ENCODE peak calls at places on chromosomes 11 and 22, in nine cellular contexts. One of them, this sample, is unnamed.

GRCh38 chr11:7532395-7532794 is 18.6 kb downstream of the PPFIBP2 start:
- DNase-seq in lung: no peak
- DNase-seq in nephron progenitor cell: no peak
- DNase-seq in upper lobe of right lung: no peak
- DNase-seq in activated CD8-positive, alpha-beta T cell treated with anti-CD3 and anti-CD28 coated beads for 36 hours: no peak
- DNase-seq in thoracic aorta: no peak
- DNase-seq in gastrocnemius medialis: no peak
- DNase-seq in DND-41: no peak
- DNase-seq in right atrium auricular region: no peak
- DNase-seq in this sample: no peak

GRCh38 chr11:65524010-65524746 is 705 bp upstream of the SCYL1 start:
- DNase-seq in gastrocnemius medialis: no peak
- DNase-seq in lung: no peak
- DNase-seq in thoracic aorta: no peak
- DNase-seq in nephron progenitor cell: no peak
- DNase-seq in upper lobe of right lung: peak; percentile 83
- DNase-seq in activated CD8-positive, alpha-beta T cell treated with anti-CD3 and anti-CD28 coated beads for 36 hours: no peak
- DNase-seq in right atrium auricular region: no peak
- DNase-seq in DND-41: no peak
- DNase-seq in this sample: no peak

GRCh38 chr11:11533057-11533456 is 88.7 kb downstream of the GALNT18 start:
- DNase-seq in right atrium auricular region: no peak
- DNase-seq in gastrocnemius medialis: no peak
- DNase-seq in DND-41: no peak
- DNase-seq in nephron progenitor cell: no peak
- DNase-seq in upper lobe of right lung: no peak
- DNase-seq in lung: no peak
- DNase-seq in activated CD8-positive, alpha-beta T cell treated with anti-CD3 and anti-CD28 coated beads for 36 hours: no peak
- DNase-seq in thoracic aorta: no peak
- DNase-seq in this sample: no peak

GRCh38 chr11:65880844-65881421 is 1.3 kb downstream of the CTSW start:
- DNase-seq in upper lobe of right lung: no peak
- DNase-seq in right atrium auricular region: no peak
- DNase-seq in gastrocnemius medialis: no peak
- DNase-seq in nephron progenitor cell: no peak
- DNase-seq in lung: no peak
- DNase-seq in DND-41: no peak
- DNase-seq in thoracic aorta: no peak
- DNase-seq in activated CD8-positive, alpha-beta T cell treated with anti-CD3 and anti-CD28 coated beads for 36 hours: peak; percentile 56
- DNase-seq in this sample: no peak

GRCh38 chr22:37020192-37020479 is 594 bp downstream of the MPST start:
- DNase-seq in thoracic aorta: no peak
- DNase-seq in lung: no peak
- DNase-seq in activated CD8-positive, alpha-beta T cell treated with anti-CD3 and anti-CD28 coated beads for 36 hours: no peak
- DNase-seq in nephron progenitor cell: no peak
- DNase-seq in DND-41: no peak
- DNase-seq in gastrocnemius medialis: no peak
- DNase-seq in right atrium auricular region: no peak
- DNase-seq in upper lobe of right lung: no peak
- DNase-seq in this sample: no peak

GRCh38 chr11:66457826-66458225 is 8.9 kb upstream of the PELI3 start:
- DNase-seq in nephron progenitor cell: no peak
- DNase-seq in gastrocnemius medialis: no peak
- DNase-seq in lung: no peak
- DNase-seq in right atrium auricular region: no peak
- DNase-seq in thoracic aorta: no peak
- DNase-seq in upper lobe of right lung: no peak
- DNase-seq in activated CD8-positive, alpha-beta T cell treated with anti-CD3 and anti-CD28 coated beads for 36 hours: no peak
- DNase-seq in DND-41: no peak
- DNase-seq in this sample: no peak

GRCh38 chr11:1854949-1855885 is 2.3 kb downstream of the LSP1 start:
- DNase-seq in thoracic aorta: no peak
- DNase-seq in right atrium auricular region: no peak
- DNase-seq in upper lobe of right lung: no peak
- DNase-seq in lung: no peak
- DNase-seq in nephron progenitor cell: no peak
- DNase-seq in DND-41: no peak
- DNase-seq in gastrocnemius medialis: no peak
- DNase-seq in activated CD8-positive, alpha-beta T cell treated with anti-CD3 and anti-CD28 coated beads for 36 hours: peak; percentile 83
- DNase-seq in this sample: no peak

GRCh38 chr22:23182289-23183106 is 2.2 kb downstream of the BCR start:
- DNase-seq in DND-41: peak; percentile 10
- DNase-seq in upper lobe of right lung: no peak
- DNase-seq in nephron progenitor cell: peak; percentile 57
- DNase-seq in right atrium auricular region: no peak
- DNase-seq in thoracic aorta: no peak
- DNase-seq in lung: no peak
- DNase-seq in activated CD8-positive, alpha-beta T cell treated with anti-CD3 and anti-CD28 coated beads for 36 hours: peak; percentile 88
- DNase-seq in gastrocnemius medialis: peak; percentile 30
- DNase-seq in this sample: no peak

GRCh38 chr22:36879775-36880174 is 19.0 kb downstream of the NCF4 start:
- DNase-seq in lung: no peak
- DNase-seq in gastrocnemius medialis: no peak
- DNase-seq in upper lobe of right lung: no peak
- DNase-seq in activated CD8-positive, alpha-beta T cell treated with anti-CD3 and anti-CD28 coated beads for 36 hours: no peak
- DNase-seq in thoracic aorta: no peak
- DNase-seq in DND-41: no peak
- DNase-seq in right atrium auricular region: no peak
- DNase-seq in nephron progenitor cell: no peak
- DNase-seq in this sample: no peak

GRCh38 chr11:132202621-132203020 is 832.2 kb downstream of the NTM start:
- DNase-seq in gastrocnemius medialis: no peak
- DNase-seq in right atrium auricular region: no peak
- DNase-seq in lung: no peak
- DNase-seq in upper lobe of right lung: no peak
- DNase-seq in thoracic aorta: no peak
- DNase-seq in DND-41: no peak
- DNase-seq in activated CD8-positive, alpha-beta T cell treated with anti-CD3 and anti-CD28 coated beads for 36 hours: no peak
- DNase-seq in nephron progenitor cell: no peak
- DNase-seq in this sample: no peak

GRCh38 chr11:783581-784015 is 6.3 kb downstream of the CEND1 start:
- DNase-seq in activated CD8-positive, alpha-beta T cell treated with anti-CD3 and anti-CD28 coated beads for 36 hours: peak; percentile 49
- DNase-seq in thoracic aorta: peak; percentile 47
- DNase-seq in DND-41: no peak
- DNase-seq in gastrocnemius medialis: peak; percentile 90
- DNase-seq in upper lobe of right lung: peak; percentile 92
- DNase-seq in right atrium auricular region: peak; percentile 83
- DNase-seq in nephron progenitor cell: peak; percentile 88
- DNase-seq in lung: peak; percentile 84
- DNase-seq in this sample: no peak

GRCh38 chr22:46501701-46502100 is 35.7 kb downstream of the CELSR1 start:
- DNase-seq in DND-41: no peak
- DNase-seq in lung: no peak
- DNase-seq in activated CD8-positive, alpha-beta T cell treated with anti-CD3 and anti-CD28 coated beads for 36 hours: no peak
- DNase-seq in right atrium auricular region: no peak
- DNase-seq in gastrocnemius medialis: no peak
- DNase-seq in upper lobe of right lung: no peak
- DNase-seq in thoracic aorta: no peak
- DNase-seq in nephron progenitor cell: no peak
- DNase-seq in this sample: no peak

GRCh38 chr22:30605449-30606110 is 1.4 kb upstream of the TCN2 start:
- DNase-seq in nephron progenitor cell: peak; percentile 43
- DNase-seq in activated CD8-positive, alpha-beta T cell treated with anti-CD3 and anti-CD28 coated beads for 36 hours: peak; percentile 68
- DNase-seq in gastrocnemius medialis: no peak
- DNase-seq in thoracic aorta: no peak
- DNase-seq in lung: peak; percentile 63
- DNase-seq in upper lobe of right lung: no peak
- DNase-seq in DND-41: no peak
- DNase-seq in right atrium auricular region: peak; percentile 69
- DNase-seq in this sample: peak; percentile 40

GRCh38 chr11:78164471-78164870 is 24.0 kb downstream of the KCTD21 start:
- DNase-seq in DND-41: no peak
- DNase-seq in lung: no peak
- DNase-seq in right atrium auricular region: no peak
- DNase-seq in thoracic aorta: no peak
- DNase-seq in upper lobe of right lung: no peak
- DNase-seq in nephron progenitor cell: no peak
- DNase-seq in activated CD8-positive, alpha-beta T cell treated with anti-CD3 and anti-CD28 coated beads for 36 hours: no peak
- DNase-seq in gastrocnemius medialis: no peak
- DNase-seq in this sample: no peak

GRCh38 chr22:23856721-23857605 is 712 bp upstream of the SLC2A11 start:
- DNase-seq in upper lobe of right lung: peak; percentile 77
- DNase-seq in nephron progenitor cell: peak; percentile 61
- DNase-seq in right atrium auricular region: no peak
- DNase-seq in activated CD8-positive, alpha-beta T cell treated with anti-CD3 and anti-CD28 coated beads for 36 hours: peak; percentile 40
- DNase-seq in lung: no peak
- DNase-seq in gastrocnemius medialis: no peak
- DNase-seq in thoracic aorta: no peak
- DNase-seq in DND-41: no peak
- DNase-seq in this sample: no peak

GRCh38 chr22:44305888-44306287 is 6.9 kb downstream of the SHISAL1 start:
- DNase-seq in upper lobe of right lung: no peak
- DNase-seq in thoracic aorta: no peak
- DNase-seq in lung: no peak
- DNase-seq in nephron progenitor cell: no peak
- DNase-seq in gastrocnemius medialis: no peak
- DNase-seq in DND-41: no peak
- DNase-seq in activated CD8-positive, alpha-beta T cell treated with anti-CD3 and anti-CD28 coated beads for 36 hours: no peak
- DNase-seq in right atrium auricular region: no peak
- DNase-seq in this sample: no peak

GRCh38 chr11:76660533-76661305 is 9.8 kb downstream of the LRRC32 start:
- DNase-seq in upper lobe of right lung: peak; percentile 63
- DNase-seq in gastrocnemius medialis: no peak
- DNase-seq in lung: no peak
- DNase-seq in activated CD8-positive, alpha-beta T cell treated with anti-CD3 and anti-CD28 coated beads for 36 hours: no peak
- DNase-seq in thoracic aorta: no peak
- DNase-seq in right atrium auricular region: no peak
- DNase-seq in nephron progenitor cell: no peak
- DNase-seq in DND-41: no peak
- DNase-seq in this sample: no peak

GRCh38 chr11:34251640-34251980 is 106.2 kb downstream of the ABTB2 start:
- DNase-seq in lung: no peak
- DNase-seq in thoracic aorta: no peak
- DNase-seq in gastrocnemius medialis: no peak
- DNase-seq in activated CD8-positive, alpha-beta T cell treated with anti-CD3 and anti-CD28 coated beads for 36 hours: no peak
- DNase-seq in upper lobe of right lung: no peak
- DNase-seq in DND-41: no peak
- DNase-seq in nephron progenitor cell: no peak
- DNase-seq in right atrium auricular region: no peak
- DNase-seq in this sample: no peak

GRCh38 chr22:29167032-29167911 is 38.4 kb upstream of the EMID1 start:
- DNase-seq in right atrium auricular region: no peak
- DNase-seq in upper lobe of right lung: no peak
- DNase-seq in nephron progenitor cell: no peak
- DNase-seq in lung: no peak
- DNase-seq in activated CD8-positive, alpha-beta T cell treated with anti-CD3 and anti-CD28 coated beads for 36 hours: peak; percentile 89
- DNase-seq in DND-41: peak; percentile 97
- DNase-seq in gastrocnemius medialis: no peak
- DNase-seq in thoracic aorta: no peak
- DNase-seq in this sample: no peak

GRCh38 chr11:133947298-133947905 is 9.4 kb downstream of the IGSF9B start:
- DNase-seq in activated CD8-positive, alpha-beta T cell treated with anti-CD3 and anti-CD28 coated beads for 36 hours: peak; percentile 83
- DNase-seq in gastrocnemius medialis: no peak
- DNase-seq in lung: peak; percentile 36
- DNase-seq in upper lobe of right lung: peak; percentile 64
- DNase-seq in nephron progenitor cell: peak; percentile 81
- DNase-seq in DND-41: peak; percentile 62
- DNase-seq in thoracic aorta: no peak
- DNase-seq in right atrium auricular region: no peak
- DNase-seq in this sample: no peak
- TF ChIP-seq CTCF in activated CD8-positive, alpha-beta T cell treated with anti-CD3 and anti-CD28 coated beads for 36 hours: peak; percentile 39
- TF ChIP-seq CTCF in gastrocnemius medialis: peak; percentile 20
- TF ChIP-seq CTCF in lung: no peak
- TF ChIP-seq CTCF in upper lobe of right lung: peak; percentile 24
- TF ChIP-seq CTCF in nephron progenitor cell: peak; percentile 25
- TF ChIP-seq CTCF in DND-41: peak; percentile 69
- TF ChIP-seq CTCF in thoracic aorta: peak; percentile 40
- TF ChIP-seq CTCF in right atrium auricular region: no peak
- TF ChIP-seq CTCF in this sample: no peak

DNA sequence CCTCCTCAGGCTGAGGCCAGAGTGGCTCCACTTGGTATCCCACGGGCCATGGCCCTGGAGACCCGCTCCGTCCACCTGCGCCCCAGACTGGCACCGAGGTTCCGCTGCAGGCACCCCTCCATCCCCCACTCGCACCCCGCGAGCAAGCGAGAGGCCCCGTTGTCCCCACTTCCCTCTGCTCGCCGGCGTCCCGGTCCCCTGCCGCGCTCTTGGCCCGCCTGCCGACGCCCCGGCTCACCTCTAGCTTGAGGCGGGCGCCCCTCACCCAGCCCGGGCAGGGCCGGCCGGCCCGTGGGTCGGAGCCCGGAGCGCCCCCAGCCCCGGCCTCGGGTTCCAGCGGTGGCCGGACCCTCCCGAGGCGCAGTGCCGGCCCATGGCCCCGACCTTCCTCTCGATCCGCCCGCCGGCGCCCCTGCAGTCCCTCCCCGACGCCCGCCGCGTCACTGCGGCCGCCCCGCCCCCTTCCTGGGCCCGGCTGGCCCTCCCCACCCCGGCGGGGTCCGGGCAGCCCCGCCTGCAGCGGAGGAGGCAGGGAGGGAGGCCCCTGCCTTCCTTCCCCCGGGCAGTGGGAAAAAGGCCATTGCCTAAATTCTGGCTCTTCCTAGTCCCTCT is at the start of gene PITPNM1:
- DNase-seq in thoracic aorta: no peak
- DNase-seq in upper lobe of right lung: peak; percentile 90
- DNase-seq in activated CD8-positive, alpha-beta T cell treated with anti-CD3 and anti-CD28 coated beads for 36 hours: peak; percentile 78
- DNase-seq in DND-41: peak; percentile 77
- DNase-seq in nephron progenitor cell: peak; percentile 85
- DNase-seq in right atrium auricular region: peak; percentile 70
- DNase-seq in gastrocnemius medialis: no peak
- DNase-seq in lung: peak; percentile 76
- DNase-seq in this sample: no peak
- TF ChIP-seq CTCF in thoracic aorta: no peak
- TF ChIP-seq CTCF in upper lobe of right lung: no peak
- TF ChIP-seq CTCF in activated CD8-positive, alpha-beta T cell treated with anti-CD3 and anti-CD28 coated beads for 36 hours: no peak
- TF ChIP-seq CTCF in DND-41: no peak
- TF ChIP-seq CTCF in nephron progenitor cell: no peak
- TF ChIP-seq CTCF in right atrium auricular region: no peak
- TF ChIP-seq CTCF in gastrocnemius medialis: no peak
- TF ChIP-seq CTCF in lung: no peak
- TF ChIP-seq CTCF in this sample: no peak

GRCh38 chr22:26563022-26563421 is 26.9 kb downstream of the TPST2 start:
- DNase-seq in nephron progenitor cell: no peak
- DNase-seq in upper lobe of right lung: no peak
- DNase-seq in thoracic aorta: no peak
- DNase-seq in right atrium auricular region: no peak
- DNase-seq in gastrocnemius medialis: peak; percentile 38
- DNase-seq in lung: no peak
- DNase-seq in activated CD8-positive, alpha-beta T cell treated with anti-CD3 and anti-CD28 coated beads for 36 hours: peak; percentile 36
- DNase-seq in DND-41: no peak
- DNase-seq in this sample: no peak
- TF ChIP-seq CTCF in nephron progenitor cell: no peak
- TF ChIP-seq CTCF in upper lobe of right lung: no peak
- TF ChIP-seq CTCF in thoracic aorta: no peak
- TF ChIP-seq CTCF in right atrium auricular region: no peak
- TF ChIP-seq CTCF in gastrocnemius medialis: no peak
- TF ChIP-seq CTCF in lung: no peak
- TF ChIP-seq CTCF in activated CD8-positive, alpha-beta T cell treated with anti-CD3 and anti-CD28 coated beads for 36 hours: no peak
- TF ChIP-seq CTCF in DND-41: peak; percentile 25
- TF ChIP-seq CTCF in this sample: no peak

DNA sequence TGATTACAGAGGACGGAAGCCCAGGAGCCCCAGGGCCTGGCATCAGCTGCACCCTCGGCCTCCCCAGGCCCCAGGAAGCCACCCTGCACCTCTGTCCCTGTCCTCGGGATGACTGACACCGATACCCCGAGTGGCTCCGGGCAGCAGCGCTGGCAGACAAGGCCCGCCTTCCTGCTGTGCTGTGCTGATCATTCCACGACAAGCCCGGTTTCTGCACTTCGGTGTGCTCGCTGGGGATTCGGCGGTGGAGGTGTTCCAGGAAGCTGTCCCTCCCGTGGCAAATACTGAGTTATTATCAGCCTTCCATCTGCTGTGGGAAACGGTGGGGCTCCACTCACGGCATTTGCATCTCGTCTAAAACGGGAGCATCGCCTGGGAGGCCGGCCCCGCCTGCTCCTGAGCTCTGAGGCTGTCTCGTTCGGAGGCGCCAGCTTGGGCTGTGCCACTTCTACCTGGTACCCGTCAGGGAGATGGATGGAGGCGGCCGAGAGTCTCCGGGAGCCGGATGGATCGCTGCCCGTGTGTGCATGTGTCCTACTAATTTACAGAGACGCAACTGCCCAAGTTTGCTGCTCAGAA is 506.1 kb downstream of the BRD1 start:
- DNase-seq in activated CD8-positive, alpha-beta T cell treated with anti-CD3 and anti-CD28 coated beads for 36 hours: no peak
- DNase-seq in right atrium auricular region: peak; percentile 52
- DNase-seq in upper lobe of right lung: peak; percentile 54
- DNase-seq in nephron progenitor cell: no peak
- DNase-seq in thoracic aorta: no peak
- DNase-seq in gastrocnemius medialis: no peak
- DNase-seq in lung: no peak
- DNase-seq in DND-41: no peak
- DNase-seq in this sample: no peak
- TF ChIP-seq CTCF in activated CD8-positive, alpha-beta T cell treated with anti-CD3 and anti-CD28 coated beads for 36 hours: no peak
- TF ChIP-seq CTCF in right atrium auricular region: no peak
- TF ChIP-seq CTCF in upper lobe of right lung: no peak
- TF ChIP-seq CTCF in nephron progenitor cell: no peak
- TF ChIP-seq CTCF in thoracic aorta: no peak
- TF ChIP-seq CTCF in gastrocnemius medialis: no peak
- TF ChIP-seq CTCF in lung: no peak
- TF ChIP-seq CTCF in DND-41: no peak
- TF ChIP-seq CTCF in this sample: no peak

This sample was measured in omental fat pad.